ENCODE peak calls at places on chromosomes 16 and 17, in eight cellular contexts. L is cardiac muscle cell; G is activated T-cell treated with anti-CD3 and anti-CD28 coated beads, Interleukin-2, amount 50 U/mL, for 4 hours; S is glutamatergic neuron; K is EL; I is HAP-1; H is fibroblast of the conjunctiva; W is SW 1271. J is an unnamed sample.

GRCh38 chr17:47192549-47192948 is 3.5 kb upstream of the CDC27 start:
- DNase-seq in L (no peak), G (no peak), S (no peak), K (no peak), I (no peak), H (no peak), W (no peak), J (peak)

GRCh38 chr17:29710891-29711418 is 88.2 kb upstream of the CORO6 start:
- DNase-seq in L (peak), G (no peak), S (no peak), K (peak), I (no peak), H (no peak), W (no peak), J (peak)

GRCh38 chr17:17704931-17705330 is 23.7 kb downstream of the RAI1 start:
- DNase-seq in L (no peak), G (no peak), S (no peak), K (no peak), I (no peak), H (no peak), W (no peak), J (no peak)

GRCh38 chr16:69108069-69108904 is 2.8 kb downstream of the HAS3 start:
- DNase-seq in L (no peak), G (no peak), S (no peak), K (no peak), I (no peak), H (no peak), W (no peak), J (no peak)

GRCh38 chr16:9047689-9048301 is 43.6 kb upstream of the HAPSTR1 start:
- DNase-seq in L (peak), G (peak), S (peak), K (peak), I (peak), H (peak), W (peak), J (peak)

GRCh38 chr17:17075037-17075755 is 32.9 kb downstream of the MPRIP start:
- DNase-seq in L (peak), G (no peak), S (peak), K (peak), I (no peak), H (peak), W (no peak), J (peak)

GRCh38 chr17:37148171-37148570 is 199.4 kb downstream of the AATF start:
- DNase-seq in L (peak), G (no peak), S (no peak), K (no peak), I (no peak), H (peak), W (no peak), J (no peak)

GRCh38 chr16:88566158-88566557 is 4.0 kb upstream of the ZC3H18 start:
- DNase-seq in L (peak), G (peak), S (no peak), K (peak), I (no peak), H (peak), W (peak), J (peak)

GRCh38 chr17:75564195-75564594 is 23.4 kb upstream of the MYO15B start:
- DNase-seq in L (no peak), G (no peak), S (no peak), K (no peak), I (no peak), H (no peak), W (no peak), J (no peak)

GRCh38 chr17:79572136-79572915 is 38.5 kb downstream of the RBFOX3 start:
- DNase-seq in L (no peak), G (no peak), S (no peak), K (no peak), I (no peak), H (no peak), W (no peak), J (no peak)

GRCh38 chr16:71622088-71622487 is 3.9 kb upstream of the MARVELD3 start:
- DNase-seq in L (no peak), G (no peak), S (no peak), K (no peak), I (no peak), H (no peak), W (no peak), J (no peak)

GRCh38 chr17:47180337-47180736 is 8.8 kb downstream of the CDC27 start:
- DNase-seq in L (no peak), G (no peak), S (no peak), K (no peak), I (no peak), H (no peak), W (no peak), J (no peak)

GRCh38 chr17:30238387-30239088 is 3.0 kb upstream of the SLC6A4 start:
- DNase-seq in L (no peak), G (no peak), S (peak), K (no peak), I (no peak), H (no peak), W (no peak), J (no peak)

GRCh38 chr17:40303009-40303657 is 5.8 kb upstream of the RARA start:
- DNase-seq in L (peak), G (peak), S (no peak), K (peak), I (peak), H (peak), W (peak), J (peak)

GRCh38 chr17:4498461-4499397 is at the start of gene SPNS2:
- DNase-seq in L (peak), G (peak), S (peak), K (peak), I (peak), H (no peak), W (peak), J (peak)

GRCh38 chr17:9890124-9890523 is 14.9 kb downstream of the RCVRN start:
- DNase-seq in L (peak), G (no peak), S (peak), K (peak), I (no peak), H (no peak), W (peak), J (no peak)

GRCh38 chr17:35002876-35003551 is 22.7 kb downstream of the LIG3 start:
- DNase-seq in L (peak), G (no peak), S (no peak), K (no peak), I (no peak), H (peak), W (no peak), J (no peak)

GRCh38 chr17:50059256-50059655 is 3.3 kb downstream of the ITGA3 start:
- DNase-seq in L (no peak), G (no peak), S (no peak), K (no peak), I (no peak), H (no peak), W (no peak), J (no peak)

GRCh38 chr17:35684046-35684802 is 47.2 kb upstream of the RASL10B start:
- DNase-seq in L (peak), G (no peak), S (no peak), K (peak), I (no peak), H (peak), W (no peak), J (peak)

GRCh38 chr16:596736-597060 is 6.8 kb downstream of the RAB40C start:
- DNase-seq in L (no peak), G (no peak), S (no peak), K (no peak), I (no peak), H (no peak), W (no peak), J (no peak)

GRCh38 chr17:48568499-48569259 is 9.5 kb downstream of the HOXB4 start:
- DNase-seq in L (no peak), G (no peak), S (no peak), K (no peak), I (no peak), H (no peak), W (no peak), J (peak)

GRCh38 chr16:66251406-66252160 is 114.9 kb upstream of the CDH5 start:
- DNase-seq in L (peak), G (no peak), S (no peak), K (no peak), I (no peak), H (no peak), W (no peak), J (no peak)

GRCh38 chr16:67101683-67102082 is 8.1 kb upstream of the PHAF1 start:
- DNase-seq in L (no peak), G (no peak), S (no peak), K (peak), I (no peak), H (no peak), W (no peak), J (peak)

GRCh38 chr16:70018254-70018653 is 67.1 kb downstream of the CLEC18A start:
- DNase-seq in L (peak), G (peak), S (no peak), K (peak), I (peak), H (peak), W (peak), J (peak)

GRCh38 chr16:81657731-81658130 is 121.4 kb upstream of the PLCG2 start:
- DNase-seq in L (no peak), G (no peak), S (no peak), K (no peak), I (no peak), H (no peak), W (no peak), J (no peak)

GRCh38 chr16:30954993-30955392 is 2.6 kb upstream of the SETD1A start:
- DNase-seq in L (no peak), G (no peak), S (no peak), K (no peak), I (no peak), H (no peak), W (no peak), J (no peak)

GRCh38 chr16:77874347-77874746 is 86.0 kb downstream of the VAT1L start:
- DNase-seq in L (no peak), G (no peak), S (no peak), K (no peak), I (no peak), H (no peak), W (no peak), J (no peak)

GRCh38 chr17:28331891-28332420 is 3.3 kb downstream of the IFT20 start:
- DNase-seq in L (no peak), G (no peak), S (no peak), K (no peak), I (peak), H (no peak), W (no peak), J (no peak)

GRCh38 chr16:5979905-5980550 is 882.4 kb upstream of the EEF2KMT start:
- DNase-seq in L (no peak), G (no peak), S (no peak), K (no peak), I (no peak), H (no peak), W (no peak), J (no peak)

GRCh38 chr17:55434721-55435120 is 13.1 kb upstream of the MMD start:
- DNase-seq in L (no peak), G (no peak), S (no peak), K (peak), I (no peak), H (no peak), W (no peak), J (no peak)

GRCh38 chr16:29977063-29977462 is 3.4 kb downstream of the TAOK2 start:
- DNase-seq in L (no peak), G (no peak), S (no peak), K (no peak), I (no peak), H (no peak), W (no peak), J (no peak)

GRCh38 chr16:23069844-23070243 is 79.4 kb downstream of the USP31 start:
- DNase-seq in L (no peak), G (no peak), S (no peak), K (no peak), I (no peak), H (no peak), W (no peak), J (no peak)

GRCh38 chr17:80826955-80827645 is 164.5 kb upstream of the CHMP6 start:
- DNase-seq in L (peak), G (no peak), S (no peak), K (peak), I (no peak), H (peak), W (peak), J (peak)

GRCh38 chr17:43398724-43399595 is at the start of gene ARL4D:
- DNase-seq in L (peak), G (peak), S (peak), K (peak), I (peak), H (peak), W (peak), J (peak)

GRCh38 chr17:50180066-50180465 is 14.3 kb downstream of the SGCA start:
- DNase-seq in L (no peak), G (no peak), S (no peak), K (no peak), I (no peak), H (no peak), W (no peak), J (peak)

GRCh38 chr17:72812823-72813222 is 279.7 kb downstream of the SLC39A11 start:
- DNase-seq in L (peak), G (no peak), S (no peak), K (peak), I (no peak), H (peak), W (no peak), J (no peak)

GRCh38 chr17:81519284-81520020 is 6.9 kb upstream of the ACTG1 start:
- DNase-seq in L (no peak), G (peak), S (no peak), K (no peak), I (no peak), H (no peak), W (no peak), J (no peak)

GRCh38 chr16:66026211-66026610 is 340.3 kb upstream of the CDH5 start:
- DNase-seq in L (peak), G (no peak), S (no peak), K (peak), I (no peak), H (no peak), W (peak), J (peak)